ENCODE peak calls at places on chromosome 6, in four cellular contexts. C, H, K and M are unnamed samples.

GRCh38 chr6:169035381-169036280 is 218.0 kb downstream of the THBS2 start:
- DNase-seq in C (peak; percentile 44), H (no peak), K (no peak), M (no peak)

GRCh38 chr6:3822747-3823445 is 26.3 kb upstream of the FAM50B start:
- DNase-seq in C (no peak), H (no peak), K (no peak), M (no peak)

GRCh38 chr6:4180653-4181255 is 45.4 kb upstream of the ECI2 start:
- DNase-seq in C (peak; percentile 63), H (no peak), K (no peak), M (peak; percentile 84)

GRCh38 chr6:133187657-133188453 is 53.3 kb upstream of the EYA4 start:
- DNase-seq in C (peak; percentile 85), H (no peak), K (no peak), M (no peak)

GRCh38 chr6:80523531-80523970 is 417.1 kb downstream of the BCKDHB start:
- DNase-seq in C (peak; percentile 52), H (peak; percentile 64), K (peak; percentile 90), M (peak; percentile 83)

GRCh38 chr6:28816909-28817807 is 106.6 kb downstream of the TRIM27 start:
- DNase-seq in C (peak; percentile 86), H (no peak), K (peak; percentile 61), M (peak; percentile 86)

GRCh38 chr6:167572841-167573271 is 248.0 kb downstream of the TTLL2 start:
- DNase-seq in C (no peak), H (no peak), K (no peak), M (no peak)

GRCh38 chr6:105994522-105995402 is 91.4 kb upstream of the PRDM1 start:
- DNase-seq in C (peak; percentile 78), H (no peak), K (peak; percentile 72), M (peak; percentile 83)

GRCh38 chr6:155341130-155341828 is 27.0 kb upstream of the TFB1M start:
- DNase-seq in C (peak; percentile 74), H (no peak), K (no peak), M (no peak)

GRCh38 chr6:3726421-3726820 is 25.1 kb downstream of the PXDC1 start:
- DNase-seq in C (no peak), H (no peak), K (no peak), M (no peak)

GRCh38 chr6:31548423-31548873 is 1.0 kb downstream of the NFKBIL1 start:
- DNase-seq in C (no peak), H (no peak), K (no peak), M (no peak)

GRCh38 chr6:152099816-152100618 is 292.5 kb downstream of the ESR1 start:
- DNase-seq in C (peak; percentile 28), H (no peak), K (no peak), M (peak; percentile 21)

DNA sequence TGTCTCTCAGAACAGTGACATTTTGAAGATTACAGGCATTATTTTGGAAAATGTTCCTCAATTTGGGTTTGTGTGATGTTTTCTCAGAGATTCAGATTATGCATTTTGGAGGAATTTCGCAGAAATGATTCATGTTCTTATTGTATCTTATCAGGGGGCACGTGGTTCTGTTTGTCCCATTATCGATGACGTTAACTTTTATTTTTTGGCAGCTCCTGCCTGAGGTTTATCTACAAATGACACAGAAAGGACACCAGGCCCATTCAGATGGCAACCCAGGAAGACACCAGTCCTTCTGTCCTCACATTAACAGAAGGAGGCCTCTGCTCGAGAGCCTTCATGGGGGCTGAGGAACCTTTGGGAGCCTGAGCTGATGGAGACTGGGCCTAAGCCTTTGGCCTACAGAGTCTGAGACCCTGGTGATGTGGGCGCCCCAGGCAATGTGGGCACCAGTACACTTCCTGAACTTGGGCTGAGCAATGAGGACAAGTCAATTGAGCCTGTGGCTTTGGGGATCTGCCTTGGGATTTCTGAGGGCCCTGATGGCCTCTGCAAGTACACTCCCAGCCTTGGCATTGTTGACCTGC is 41.2 kb upstream of the EZR start:
- DNase-seq in C (no peak), H (no peak), K (no peak), M (no peak)
- H2BK120ac ChIP-seq in C (no peak overlapping the region), H (no peak overlapping the region), K (no peak overlapping the region), M (no peak overlapping the region)

GRCh38 chr6:44253307-44254101 is 3.8 kb downstream of the SLC35B2 start:
- DNase-seq in C (no peak), H (no peak), K (peak; percentile 75), M (peak; percentile 68)
- H4K5ac ChIP-seq in C (no peak overlapping the region), H (no peak overlapping the region), K (no peak overlapping the region), M (no peak overlapping the region)

GRCh38 chr6:67190733-67191132 is 1444.3 kb upstream of the ADGRB3 start:
- DNase-seq in C (no peak), H (no peak), K (no peak), M (no peak)
- H2BK120ac ChIP-seq in C (no peak overlapping the region), H (no peak overlapping the region), K (no peak overlapping the region), M (no peak overlapping the region)

DNA sequence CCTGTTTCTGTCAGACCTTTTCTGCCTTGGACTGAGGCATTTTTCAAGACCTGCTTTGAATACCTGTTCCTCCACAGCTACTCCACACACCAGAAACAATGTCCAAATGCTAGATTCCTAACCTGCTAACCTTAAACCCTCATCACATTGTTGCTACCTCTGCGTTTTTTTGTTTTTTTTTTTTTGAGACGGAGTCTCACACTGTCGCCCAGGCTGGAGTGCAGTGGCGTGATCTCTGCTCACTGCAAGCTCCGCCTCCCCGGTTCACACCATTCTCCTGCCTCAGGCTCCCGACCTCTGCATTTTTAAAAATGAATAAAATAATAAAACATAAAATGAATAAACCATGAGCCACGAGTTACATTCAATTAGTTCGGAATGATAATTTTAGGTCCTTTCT is 1.2 kb downstream of the C6orf89 start:
- DNase-seq in C (no peak), H (no peak), K (no peak), M (no peak)
- H4K5ac ChIP-seq in C (peak overlapping the region; percentile 75), H (no peak overlapping the region), K (no peak overlapping the region), M (no peak overlapping the region)